ENCODE peak calls at places on chromosomes 11 and 22, in eight cellular contexts. F, Z, J, W, T, O, U and B are unnamed samples.

GRCh38 chr11:92122561-92122960 is 102.1 kb upstream of the FAT3 start:
- DNase-seq in F (no peak), Z (no peak), J (no peak), W (no peak), T (no peak), O (no peak), U (no peak), B (no peak)

GRCh38 chr22:19959043-19959586 is 17.5 kb upstream of the TXNRD2 start:
- DNase-seq in F (no peak), Z (peak), J (no peak), W (peak), T (peak), O (peak), U (peak), B (peak)

GRCh38 chr11:70402685-70403084 is 4.4 kb downstream of the CTTN start:
- DNase-seq in F (no peak), Z (no peak), J (no peak), W (no peak), T (no peak), O (no peak), U (no peak), B (no peak)

GRCh38 chr11:116452447-116452846 is 320.3 kb downstream of the BUD13 start:
- DNase-seq in F (no peak), Z (no peak), J (no peak), W (no peak), T (no peak), O (no peak), U (no peak), B (no peak)

GRCh38 chr11:35911013-35911412 is 32.8 kb upstream of the LDLRAD3 start:
- DNase-seq in F (no peak), Z (no peak), J (no peak), W (no peak), T (no peak), O (no peak), U (no peak), B (no peak)

GRCh38 chr11:67523556-67524479 is 572 bp upstream of the CABP2 start:
- DNase-seq in F (no peak), Z (no peak), J (no peak), W (no peak), T (no peak), O (no peak), U (no peak), B (no peak)

GRCh38 chr22:36946436-36947158 is 33.2 kb downstream of the CSF2RB start:
- DNase-seq in F (no peak), Z (no peak), J (no peak), W (peak), T (no peak), O (no peak), U (no peak), B (no peak)

GRCh38 chr11:93542753-93543246 is 391 bp downstream of the SMCO4 start:
- DNase-seq in F (no peak), Z (no peak), J (no peak), W (no peak), T (peak), O (peak), U (no peak), B (no peak)

GRCh38 chr11:111694851-111695250 is 71.3 kb downstream of the PPP2R1B start:
- DNase-seq in F (peak), Z (no peak), J (no peak), W (peak), T (peak), O (no peak), U (no peak), B (peak)

GRCh38 chr11:119423459-119424254 is 685 bp upstream of the THY1 start:
- DNase-seq in F (no peak), Z (no peak), J (no peak), W (peak), T (no peak), O (no peak), U (no peak), B (peak)
- H3K4me2 ChIP-seq in F (peak), Z (no peak), J (no peak), W (no peak), T (no peak), O (peak), U (no peak), B (peak)

DNA sequence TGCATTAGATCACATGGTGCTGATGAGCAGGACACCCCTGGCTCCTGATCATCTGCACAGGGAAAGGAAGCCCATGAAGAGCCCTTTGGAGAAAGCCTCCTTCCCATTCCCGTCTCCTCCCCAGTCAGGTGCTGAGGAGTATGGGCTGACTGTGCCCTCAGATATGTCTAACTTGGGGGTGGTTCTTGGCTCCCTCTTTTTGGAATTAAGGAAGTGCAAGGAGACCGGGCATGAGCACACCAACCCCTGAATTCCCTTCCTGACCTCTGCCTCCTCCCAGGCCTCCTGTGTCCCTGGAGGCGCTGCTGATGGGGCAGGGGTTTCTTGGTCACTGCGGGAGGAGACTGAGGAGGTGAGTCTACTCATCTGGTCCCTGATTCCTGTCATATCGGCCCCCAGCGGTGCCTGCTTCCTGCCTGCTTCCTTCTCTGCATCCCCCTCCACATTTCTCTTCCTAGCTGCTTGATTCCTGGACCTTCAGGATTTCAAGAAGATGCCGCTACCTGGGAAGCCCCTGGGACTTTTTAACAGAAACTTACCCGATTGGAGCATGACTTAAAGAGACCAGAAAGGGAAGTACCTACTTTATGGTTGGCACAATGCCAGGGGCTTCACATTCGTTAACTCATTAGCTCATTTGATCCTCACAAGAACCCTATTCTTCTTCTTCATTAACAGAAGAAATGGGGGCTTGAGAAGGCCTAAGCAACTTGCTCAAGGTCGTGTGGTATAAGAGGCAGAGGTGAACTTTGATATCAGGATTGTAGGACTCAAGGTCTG is 22.5 kb upstream of the NECTIN1 start:
- DNase-seq in F (no peak), Z (no peak), J (peak), W (no peak), T (no peak), O (no peak), U (no peak), B (no peak)
- TF ChIP-seq POLR2A in F (no peak), Z (no peak), J (no peak), W (no peak), T (no peak), O (no peak), U (no peak), B (no peak)

GRCh38 chr22:28560005-28560742 is 119.5 kb downstream of the TTC28 start:
- DNase-seq in F (peak), Z (no peak), J (no peak), W (peak), T (peak), O (no peak), U (no peak), B (peak)
- H3K4me2 ChIP-seq in F (peak), Z (no peak), J (no peak), W (peak), T (no peak), O (no peak), U (no peak), B (no peak)

GRCh38 chr22:41563051-41563711 is 2.4 kb downstream of the CSDC2 start:
- DNase-seq in F (peak), Z (no peak), J (no peak), W (peak), T (peak), O (no peak), U (peak), B (peak)
- TF ChIP-seq POLR2A in F (no peak), Z (no peak), J (no peak), W (no peak), T (no peak), O (no peak), U (no peak), B (no peak)

DNA sequence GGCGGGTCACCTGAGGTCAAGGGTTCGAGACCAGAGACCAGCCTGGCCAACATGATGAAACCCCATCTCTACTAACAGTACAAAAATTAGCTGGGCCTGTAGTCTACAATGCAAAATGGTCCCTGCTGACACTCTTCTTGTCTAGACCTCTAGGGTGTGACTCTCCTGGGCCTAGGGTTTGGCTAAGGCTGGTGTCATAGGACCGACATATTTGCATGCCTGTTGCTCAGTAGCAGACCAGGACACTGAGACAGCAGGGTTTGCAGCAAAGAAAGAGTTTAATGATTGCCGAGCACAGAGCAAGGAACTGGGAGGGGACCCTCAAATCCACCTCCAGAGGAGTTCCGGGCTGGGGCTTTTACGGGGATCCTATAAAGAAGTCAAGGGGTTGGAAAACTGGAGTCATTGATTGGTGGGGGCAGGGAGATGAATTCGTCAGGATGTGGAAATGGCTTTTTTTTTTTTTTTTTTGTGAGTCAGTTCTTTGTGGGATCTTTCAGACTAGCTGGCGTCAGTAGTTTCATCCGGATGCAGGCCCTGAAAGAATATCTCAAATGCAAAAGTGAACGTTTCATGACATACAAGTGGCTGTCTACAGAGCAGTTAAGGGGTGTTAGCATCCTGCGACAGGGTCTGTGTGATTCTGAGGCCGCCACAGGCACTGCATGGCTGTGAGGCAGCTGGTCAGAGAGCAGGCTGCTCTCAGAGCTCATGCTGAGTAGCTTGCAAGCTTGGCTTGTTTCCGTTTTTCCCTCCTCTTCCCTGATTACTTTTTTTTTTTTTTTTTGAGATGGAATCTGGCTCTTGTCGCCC is 27.2 kb upstream of the A4GALT start:
- DNase-seq in F (no peak), Z (no peak), J (no peak), W (no peak), T (peak), O (no peak), U (peak), B (peak)
- H3K4me2 ChIP-seq in F (no peak), Z (no peak), J (no peak), W (no peak), T (no peak), O (no peak), U (peak), B (peak)

DNA sequence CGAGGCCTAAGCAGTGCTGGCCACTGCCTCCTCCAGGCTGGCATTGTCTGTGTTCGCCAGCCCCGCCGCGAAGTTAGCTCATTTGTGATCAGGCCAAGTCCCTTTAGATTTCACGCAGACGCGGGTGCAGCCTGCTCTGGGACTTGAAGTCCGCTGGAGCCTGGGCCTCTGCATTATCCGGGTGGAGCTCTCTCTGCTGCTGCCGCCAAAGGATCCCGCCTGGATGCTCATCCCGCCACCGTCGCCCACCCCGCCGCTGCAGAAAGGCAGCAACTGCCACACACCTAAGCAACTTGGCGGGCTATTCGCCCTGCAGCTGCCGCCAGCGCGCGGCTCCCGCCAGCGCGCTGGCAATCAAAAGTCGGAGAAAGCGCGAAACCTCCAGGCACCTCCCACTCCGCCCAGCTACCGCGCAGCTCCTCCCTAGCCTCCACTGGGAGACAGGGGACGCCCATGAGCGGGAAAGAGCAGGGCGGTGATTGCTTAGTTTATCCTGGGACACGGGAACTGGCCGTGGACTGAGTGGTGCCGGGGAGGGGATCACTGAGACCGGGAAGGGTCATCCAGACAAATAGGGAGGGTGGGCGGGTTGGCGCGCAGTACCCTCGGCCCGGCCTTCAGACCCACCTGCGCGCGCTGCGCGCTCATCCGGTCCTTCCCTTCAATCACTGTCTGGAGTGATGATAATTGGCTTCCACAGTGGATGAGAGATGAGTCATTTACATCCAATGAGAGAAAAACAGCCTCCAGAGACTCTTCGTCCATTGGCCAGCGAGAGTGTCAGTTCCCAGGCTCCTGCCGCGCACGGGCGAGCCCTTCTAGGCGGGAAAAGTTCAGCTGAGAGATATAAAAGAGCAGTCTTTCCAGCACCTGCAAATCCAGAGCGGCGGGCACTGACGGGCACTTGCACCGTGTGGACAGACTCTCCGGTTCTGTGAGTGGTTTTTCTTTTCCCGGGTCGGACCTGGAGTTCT is at the start of gene FAM111B:
- DNase-seq in F (peak), Z (peak), J (peak), W (peak), T (peak), O (peak), U (peak), B (peak)
- TF ChIP-seq POLR2A in F (no peak), Z (no peak), J (peak), W (no peak), T (peak), O (peak), U (peak), B (no peak)